ENCODE peak calls at places on chromosomes 4 and X, in five cellular contexts. N, R, L, Q and D are unnamed samples.

GRCh38 chr4:79016878-79017277 is 77.6 kb upstream of the PAQR3 start:
- DNase-seq in N (no peak), R (no peak), L (no peak), Q (no peak), D (no peak)

GRCh38 chr4:152643153-152644035 is 36.4 kb downstream of the TMEM154 start:
- DNase-seq in N (no peak), R (peak; percentile 18), L (no peak), Q (no peak), D (peak; percentile 42)

GRCh38 chr4:30354605-30355004 is 365.6 kb upstream of the PCDH7 start:
- DNase-seq in N (no peak), R (no peak), L (no peak), Q (no peak), D (no peak)

GRCh38 chr4:20528508-20528907 is 171.8 kb upstream of the PACRGL start:
- DNase-seq in N (no peak), R (no peak), L (no peak), Q (no peak), D (no peak)

GRCh38 chr4:128228021-128228571 is 59.5 kb downstream of the PGRMC2 start:
- DNase-seq in N (no peak), R (no peak), L (no peak), Q (no peak), D (no peak)

GRCh38 chr4:141416677-141417363 is 196.1 kb downstream of the ZNF330 start:
- DNase-seq in N (no peak), R (no peak), L (no peak), Q (no peak), D (no peak)

GRCh38 chrX:115260330-115260729 is 26.4 kb upstream of the LRCH2 start:
- DNase-seq in N (no peak), R (no peak), L (no peak), Q (no peak), D (no peak)

GRCh38 chr4:76246025-76246424 is 5.5 kb upstream of the FAM47E start:
- DNase-seq in N (no peak), R (no peak), L (no peak), Q (no peak), D (no peak)

GRCh38 chrX:85243155-85243554 is 424 bp downstream of the SATL1 start:
- DNase-seq in N (no peak), R (no peak), L (no peak), Q (no peak), D (no peak)

GRCh38 chr4:110865611-110866254 is 242.9 kb upstream of the PITX2 start:
- DNase-seq in N (no peak), R (no peak), L (no peak), Q (no peak), D (no peak)

GRCh38 chrX:13091111-13091765 is 46.8 kb upstream of the FAM9C start:
- DNase-seq in N (no peak), R (no peak), L (no peak), Q (no peak), D (no peak)

GRCh38 chr4:86608757-86609375 is 14.8 kb downstream of the PTPN13 start:
- DNase-seq in N (no peak), R (no peak), L (no peak), Q (no peak), D (no peak)

GRCh38 chr4:140372607-140373327 is 679 bp upstream of the SCOC start:
- DNase-seq in N (peak; percentile 24), R (no peak), L (no peak), Q (peak; percentile 16), D (no peak)

GRCh38 chrX:135340827-135341226 is 31.5 kb downstream of the ETDC start:
- DNase-seq in N (no peak), R (no peak), L (no peak), Q (no peak), D (no peak)

DNA sequence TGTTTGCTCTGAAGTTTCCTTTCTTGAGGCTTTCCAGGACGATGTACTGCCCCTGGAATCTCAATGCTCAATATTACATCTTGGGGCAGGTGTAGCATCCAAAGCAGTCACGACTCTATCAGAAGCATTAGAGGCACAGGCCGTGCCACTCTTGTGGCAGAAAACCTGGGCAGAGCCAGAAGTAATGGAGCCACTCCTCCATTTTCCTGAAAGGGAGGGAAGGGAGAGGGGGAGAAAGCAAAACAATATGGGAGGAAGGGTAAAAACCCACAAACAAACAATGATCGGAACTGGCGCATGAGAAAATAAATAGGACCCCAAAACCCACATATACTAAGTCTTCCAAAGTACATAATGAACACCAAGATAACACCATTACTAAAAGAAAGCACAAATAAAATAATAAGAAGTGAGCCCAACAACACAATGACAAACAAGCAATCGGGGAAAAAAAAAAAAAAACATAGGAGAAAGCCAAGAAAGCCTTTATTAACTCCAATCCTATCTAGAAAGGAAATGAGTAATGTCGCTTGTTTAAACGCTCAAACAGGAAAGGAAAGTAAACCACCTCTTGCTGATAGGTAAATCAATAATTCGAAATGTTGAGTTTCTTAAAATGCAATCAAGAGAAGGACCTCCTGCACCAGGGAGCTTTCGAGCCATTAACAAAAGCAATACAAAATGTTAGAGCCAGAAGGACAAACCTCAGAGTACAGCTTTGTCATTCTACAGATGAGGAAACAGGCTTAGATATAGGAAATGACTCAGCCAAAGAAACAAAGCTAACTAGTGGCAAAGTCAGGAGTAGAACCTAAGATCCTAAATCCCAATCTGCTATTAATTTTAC is 117.4 kb downstream of the ATRX start:
- DNase-seq in N (no peak), R (no peak), L (no peak), Q (peak; percentile 1), D (no peak)
- H3K27ac ChIP-seq in N (no peak overlapping the region), R (peak overlapping the region; percentile 56), L (no peak overlapping the region), Q (no peak overlapping the region), D (no peak overlapping the region)

DNA sequence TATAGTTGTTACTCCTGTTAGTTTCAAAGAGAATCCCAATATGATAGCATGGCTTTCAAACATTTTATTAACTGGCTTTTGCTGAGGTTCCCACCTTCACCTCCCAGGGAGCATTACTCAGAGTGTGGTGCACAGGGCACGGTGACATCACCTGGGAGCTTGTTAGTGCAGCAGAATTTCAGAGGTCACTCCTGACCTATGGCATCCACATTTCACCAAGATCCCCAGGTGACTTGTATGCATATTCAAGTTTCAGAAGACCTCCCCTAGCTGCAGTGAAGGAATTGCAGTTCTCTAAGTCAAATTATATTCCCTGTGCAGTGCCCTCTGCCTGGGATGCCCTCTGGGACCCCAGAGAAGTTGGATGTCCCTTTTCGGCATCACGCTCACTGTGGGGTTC is 29.7 kb upstream of the LNX1 start:
- DNase-seq in N (no peak), R (no peak), L (no peak), Q (no peak), D (no peak)
- TF ChIP-seq CTCF in N (no peak), R (no peak), L (no peak), Q (no peak), D (no peak)

GRCh38 chrX:19545651-19546050 is 30.3 kb upstream of the MAP3K15 start:
- DNase-seq in N (no peak), R (no peak), L (no peak), Q (no peak), D (no peak)
- H3K36me3 ChIP-seq in N (no peaks in the 10 kb centered on the region), R (peaks cover 44% of the 10 kb centered on the region), L (peaks cover 2% of the 10 kb centered on the region), Q (peaks cover 5% of the 10 kb centered on the region), D (no peaks in the 10 kb centered on the region)

GRCh38 chr4:187183351-187183750 is 459.7 kb upstream of the FAT1 start:
- DNase-seq in N (no peak), R (no peak), L (no peak), Q (no peak), D (no peak)

GRCh38 chr4:187183826-187184225 is 460.2 kb upstream of the FAT1 start:
- DNase-seq in N (no peak), R (no peak), L (no peak), Q (no peak), D (no peak)

GRCh38 chr4:187188118-187188517 is 464.5 kb upstream of the FAT1 start:
- DNase-seq in N (no peak), R (no peak), L (no peak), Q (no peak), D (no peak)

GRCh38 chr4:187179086-187180070 is 455.7 kb upstream of the FAT1 start:
- DNase-seq in N (no peak), R (no peak), L (no peak), Q (no peak), D (no peak)

GRCh38 chr4:187184513-187184912 is 460.9 kb upstream of the FAT1 start:
- DNase-seq in N (no peak), R (no peak), L (no peak), Q (no peak), D (peak; percentile 71)
- H3K27ac ChIP-seq in N (no peak overlapping the region), R (no peak overlapping the region), L (no peak overlapping the region), Q (no peak overlapping the region), D (no peak overlapping the region)

GRCh38 chr4:41792166-41792565 is 43.6 kb upstream of the PHOX2B start:
- DNase-seq in N (no peak), R (no peak), L (no peak), Q (no peak), D (no peak)

GRCh38 chr4:41795796-41796195 is 47.3 kb upstream of the PHOX2B start:
- DNase-seq in N (no peak), R (no peak), L (no peak), Q (no peak), D (no peak)

GRCh38 chr4:41796545-41797210 is 48.2 kb upstream of the PHOX2B start:
- DNase-seq in N (no peak), R (no peak), L (no peak), Q (no peak), D (no peak)

GRCh38 chr4:41787931-41788330 is 39.4 kb upstream of the PHOX2B start:
- DNase-seq in N (no peak), R (no peak), L (no peak), Q (no peak), D (no peak)

DNA sequence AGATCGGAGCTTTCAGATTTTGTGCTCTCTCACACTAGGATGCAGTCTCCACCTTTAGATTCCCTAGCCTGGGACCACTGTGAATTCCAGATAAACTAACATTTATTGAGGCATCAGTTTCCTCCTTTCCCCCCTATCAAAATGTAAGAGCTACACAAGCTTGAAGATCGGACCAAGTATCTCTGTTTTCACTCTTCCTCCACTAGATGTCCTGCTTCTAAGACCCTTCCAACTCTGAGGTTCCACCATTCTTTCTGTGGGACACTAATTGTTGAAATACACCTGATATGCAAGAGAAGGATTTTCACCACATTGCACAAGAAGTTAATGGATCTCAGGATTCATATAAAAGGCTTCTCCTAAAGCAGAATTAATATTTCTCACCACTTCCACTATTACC is 43.0 kb upstream of the PHOX2B start:
- DNase-seq in N (no peak), R (no peak), L (no peak), Q (no peak), D (no peak)
- TF ChIP-seq CTCF in N (no peak), R (no peak), L (no peak), Q (peak; percentile 10), D (no peak)

GRCh38 chr4:38686682-38687081 is 22.7 kb downstream of the KLF3 start:
- DNase-seq in N (no peak), R (no peak), L (no peak), Q (no peak), D (no peak)
- H3K36me3 ChIP-seq in N (no peaks in the 10 kb centered on the region), R (peaks cover 51% of the 10 kb centered on the region), L (peaks cover 46% of the 10 kb centered on the region), Q (peaks cover 85% of the 10 kb centered on the region), D (peaks cover 37% of the 10 kb centered on the region)

DNA sequence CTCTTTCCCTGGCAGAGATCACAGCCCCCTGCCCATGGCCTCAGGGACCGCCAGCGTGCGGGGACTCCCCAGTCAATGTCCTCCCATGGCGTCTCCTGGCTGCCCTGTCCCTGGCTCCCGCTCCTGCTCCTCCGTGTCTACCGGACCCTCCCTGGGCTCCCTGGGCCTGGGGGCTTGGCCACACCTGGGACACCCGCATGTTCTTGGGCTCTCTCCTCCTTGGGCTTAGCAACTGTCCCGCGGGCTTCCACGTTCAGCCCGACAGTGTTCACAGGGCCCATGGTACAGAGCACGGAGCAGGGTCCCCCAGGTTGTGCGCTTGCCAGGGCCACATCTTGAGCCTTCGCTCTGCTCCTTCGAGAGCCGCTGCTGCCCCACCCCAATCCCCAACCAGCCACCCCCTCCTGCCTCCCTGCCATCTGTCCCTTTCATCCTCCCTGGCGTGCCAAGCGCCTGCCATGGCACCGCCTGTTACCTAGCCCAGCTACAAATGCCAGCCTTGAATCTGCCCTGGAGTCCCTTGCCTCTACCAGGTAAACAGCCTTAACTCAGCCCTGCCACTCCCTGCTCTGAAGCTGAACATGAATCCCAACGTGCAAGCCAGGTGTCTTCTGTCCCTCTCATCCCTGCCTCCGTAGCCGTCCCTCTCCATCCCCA is 3.9 kb downstream of the AVPR2 start:
- DNase-seq in N (no peak), R (no peak), L (no peak), Q (no peak), D (no peak)
- H3K27ac ChIP-seq in N (no peak overlapping the region), R (no peak overlapping the region), L (no peak overlapping the region), Q (no peak overlapping the region), D (no peak overlapping the region)